ENCODE peak calls at places on chromosomes 5 and 9, in ten cellular contexts. One of them, this sample, is unnamed.

GRCh38 chr9:135809166-135809565 is 98.2 kb downstream of the CAMSAP1 start:
- DNase-seq in NCI-H1694 treated with DMSO at 0.1 percent for 48 hours: no peak
- DNase-seq in RWPE1: no peak
- DNase-seq in brain microvascular endothelial cell: peak; percentile 42
- DNase-seq in fibroblast of lung: peak; percentile 79
- DNase-seq in HEK293T: no peak
- DNase-seq in RPMI7951: no peak
- DNase-seq in NB4: no peak
- DNase-seq in naive thymus-derived CD4-positive, alpha-beta T cell: no peak
- DNase-seq in frontal cortex: no peak
- DNase-seq in this sample: no peak

GRCh38 chr5:13859285-13859684 is 85.2 kb downstream of the DNAH5 start:
- DNase-seq in NCI-H1694 treated with DMSO at 0.1 percent for 48 hours: no peak
- DNase-seq in RWPE1: no peak
- DNase-seq in brain microvascular endothelial cell: no peak
- DNase-seq in fibroblast of lung: no peak
- DNase-seq in HEK293T: no peak
- DNase-seq in RPMI7951: no peak
- DNase-seq in NB4: peak; percentile 14
- DNase-seq in naive thymus-derived CD4-positive, alpha-beta T cell: no peak
- DNase-seq in frontal cortex: no peak
- DNase-seq in this sample: no peak

GRCh38 chr9:93092171-93092991 is 3.6 kb upstream of the CARD19 start:
- DNase-seq in NCI-H1694 treated with DMSO at 0.1 percent for 48 hours: no peak
- DNase-seq in RWPE1: no peak
- DNase-seq in brain microvascular endothelial cell: no peak
- DNase-seq in fibroblast of lung: no peak
- DNase-seq in HEK293T: no peak
- DNase-seq in RPMI7951: no peak
- DNase-seq in NB4: no peak
- DNase-seq in naive thymus-derived CD4-positive, alpha-beta T cell: no peak
- DNase-seq in frontal cortex: no peak
- DNase-seq in this sample: no peak

GRCh38 chr5:137035480-137035878 is 463.6 kb downstream of the SPOCK1 start:
- DNase-seq in NCI-H1694 treated with DMSO at 0.1 percent for 48 hours: no peak
- DNase-seq in RWPE1: no peak
- DNase-seq in brain microvascular endothelial cell: no peak
- DNase-seq in fibroblast of lung: no peak
- DNase-seq in HEK293T: no peak
- DNase-seq in RPMI7951: peak; percentile 31
- DNase-seq in NB4: no peak
- DNase-seq in naive thymus-derived CD4-positive, alpha-beta T cell: no peak
- DNase-seq in frontal cortex: no peak
- DNase-seq in this sample: no peak

GRCh38 chr5:149134778-149135169 is 6.5 kb upstream of the ABLIM3 start:
- DNase-seq in NCI-H1694 treated with DMSO at 0.1 percent for 48 hours: no peak
- DNase-seq in RWPE1: no peak
- DNase-seq in brain microvascular endothelial cell: no peak
- DNase-seq in fibroblast of lung: no peak
- DNase-seq in HEK293T: no peak
- DNase-seq in RPMI7951: peak; percentile 65
- DNase-seq in NB4: no peak
- DNase-seq in naive thymus-derived CD4-positive, alpha-beta T cell: no peak
- DNase-seq in frontal cortex: no peak
- DNase-seq in this sample: no peak

GRCh38 chr5:15421798-15422456 is 78.1 kb upstream of the FBXL7 start:
- DNase-seq in NCI-H1694 treated with DMSO at 0.1 percent for 48 hours: no peak
- DNase-seq in RWPE1: no peak
- DNase-seq in brain microvascular endothelial cell: peak; percentile 35
- DNase-seq in fibroblast of lung: peak; percentile 4
- DNase-seq in HEK293T: no peak
- DNase-seq in RPMI7951: no peak
- DNase-seq in NB4: no peak
- DNase-seq in naive thymus-derived CD4-positive, alpha-beta T cell: no peak
- DNase-seq in frontal cortex: peak; percentile 1
- DNase-seq in this sample: peak; percentile 6

GRCh38 chr9:112176410-112177010 is 1.4 kb upstream of the SUSD1 start:
- DNase-seq in NCI-H1694 treated with DMSO at 0.1 percent for 48 hours: no peak
- DNase-seq in RWPE1: no peak
- DNase-seq in brain microvascular endothelial cell: no peak
- DNase-seq in fibroblast of lung: peak; percentile 25
- DNase-seq in HEK293T: no peak
- DNase-seq in RPMI7951: no peak
- DNase-seq in NB4: no peak
- DNase-seq in naive thymus-derived CD4-positive, alpha-beta T cell: peak; percentile 57
- DNase-seq in frontal cortex: no peak
- DNase-seq in this sample: no peak

GRCh38 chr5:157308826-157309465 is 43.0 kb downstream of the CYFIP2 start:
- DNase-seq in NCI-H1694 treated with DMSO at 0.1 percent for 48 hours: no peak
- DNase-seq in RWPE1: peak; percentile 26
- DNase-seq in brain microvascular endothelial cell: peak; percentile 47
- DNase-seq in fibroblast of lung: no peak
- DNase-seq in HEK293T: no peak
- DNase-seq in RPMI7951: no peak
- DNase-seq in NB4: peak; percentile 36
- DNase-seq in naive thymus-derived CD4-positive, alpha-beta T cell: peak; percentile 60
- DNase-seq in frontal cortex: no peak
- DNase-seq in this sample: no peak

GRCh38 chr5:40605295-40605958 is 74.3 kb upstream of the PTGER4 start:
- DNase-seq in NCI-H1694 treated with DMSO at 0.1 percent for 48 hours: no peak
- DNase-seq in RWPE1: no peak
- DNase-seq in brain microvascular endothelial cell: peak; percentile 11
- DNase-seq in fibroblast of lung: no peak
- DNase-seq in HEK293T: no peak
- DNase-seq in RPMI7951: peak; percentile 34
- DNase-seq in NB4: peak; percentile 68
- DNase-seq in naive thymus-derived CD4-positive, alpha-beta T cell: peak; percentile 46
- DNase-seq in frontal cortex: no peak
- DNase-seq in this sample: no peak

GRCh38 chr5:123482258-123482657 is 29.7 kb upstream of the CSNK1G3 start:
- DNase-seq in NCI-H1694 treated with DMSO at 0.1 percent for 48 hours: no peak
- DNase-seq in RWPE1: no peak
- DNase-seq in brain microvascular endothelial cell: peak; percentile 11
- DNase-seq in fibroblast of lung: no peak
- DNase-seq in HEK293T: no peak
- DNase-seq in RPMI7951: no peak
- DNase-seq in NB4: no peak
- DNase-seq in naive thymus-derived CD4-positive, alpha-beta T cell: no peak
- DNase-seq in frontal cortex: no peak
- DNase-seq in this sample: no peak

GRCh38 chr5:119340597-119341218 is 15.1 kb upstream of the TNFAIP8 start:
- DNase-seq in NCI-H1694 treated with DMSO at 0.1 percent for 48 hours: no peak
- DNase-seq in RWPE1: no peak
- DNase-seq in brain microvascular endothelial cell: no peak
- DNase-seq in fibroblast of lung: no peak
- DNase-seq in HEK293T: no peak
- DNase-seq in RPMI7951: no peak
- DNase-seq in NB4: peak; percentile 96
- DNase-seq in naive thymus-derived CD4-positive, alpha-beta T cell: peak; percentile 69
- DNase-seq in frontal cortex: no peak
- DNase-seq in this sample: no peak

GRCh38 chr5:132190161-132190817 is 37.4 kb downstream of the P4HA2 start:
- DNase-seq in NCI-H1694 treated with DMSO at 0.1 percent for 48 hours: peak; percentile 89
- DNase-seq in RWPE1: peak; percentile 84
- DNase-seq in brain microvascular endothelial cell: peak; percentile 62
- DNase-seq in fibroblast of lung: peak; percentile 81
- DNase-seq in HEK293T: peak; percentile 68
- DNase-seq in RPMI7951: peak; percentile 74
- DNase-seq in NB4: peak; percentile 80
- DNase-seq in naive thymus-derived CD4-positive, alpha-beta T cell: peak; percentile 51
- DNase-seq in frontal cortex: peak; percentile 68
- DNase-seq in this sample: no peak

GRCh38 chr5:125301704-125302103 is 555.3 kb upstream of the ZNF608 start:
- DNase-seq in NCI-H1694 treated with DMSO at 0.1 percent for 48 hours: no peak
- DNase-seq in RWPE1: no peak
- DNase-seq in brain microvascular endothelial cell: no peak
- DNase-seq in fibroblast of lung: no peak
- DNase-seq in HEK293T: no peak
- DNase-seq in RPMI7951: no peak
- DNase-seq in NB4: no peak
- DNase-seq in naive thymus-derived CD4-positive, alpha-beta T cell: no peak
- DNase-seq in frontal cortex: no peak
- DNase-seq in this sample: no peak

GRCh38 chr9:133770076-133770777 is 32.1 kb upstream of the SARDH start:
- DNase-seq in NCI-H1694 treated with DMSO at 0.1 percent for 48 hours: no peak
- DNase-seq in RWPE1: no peak
- DNase-seq in brain microvascular endothelial cell: no peak
- DNase-seq in fibroblast of lung: no peak
- DNase-seq in HEK293T: no peak
- DNase-seq in RPMI7951: no peak
- DNase-seq in NB4: no peak
- DNase-seq in naive thymus-derived CD4-positive, alpha-beta T cell: no peak
- DNase-seq in frontal cortex: no peak
- DNase-seq in this sample: peak; percentile 43

GRCh38 chr5:167623354-167623753 is 668.1 kb upstream of the WWC1 start:
- DNase-seq in NCI-H1694 treated with DMSO at 0.1 percent for 48 hours: no peak
- DNase-seq in RWPE1: no peak
- DNase-seq in brain microvascular endothelial cell: no peak
- DNase-seq in fibroblast of lung: peak; percentile 12
- DNase-seq in HEK293T: no peak
- DNase-seq in RPMI7951: peak; percentile 17
- DNase-seq in NB4: no peak
- DNase-seq in naive thymus-derived CD4-positive, alpha-beta T cell: no peak
- DNase-seq in frontal cortex: no peak
- DNase-seq in this sample: no peak

GRCh38 chr5:143229426-143229895 is 174.0 kb downstream of the NR3C1 start:
- DNase-seq in NCI-H1694 treated with DMSO at 0.1 percent for 48 hours: peak; percentile 52
- DNase-seq in RWPE1: no peak
- DNase-seq in brain microvascular endothelial cell: no peak
- DNase-seq in fibroblast of lung: no peak
- DNase-seq in HEK293T: no peak
- DNase-seq in RPMI7951: no peak
- DNase-seq in NB4: peak; percentile 12
- DNase-seq in naive thymus-derived CD4-positive, alpha-beta T cell: no peak
- DNase-seq in frontal cortex: no peak
- DNase-seq in this sample: no peak

GRCh38 chr9:103407260-103407659 is 412.1 kb downstream of the CYLC2 start:
- DNase-seq in NCI-H1694 treated with DMSO at 0.1 percent for 48 hours: no peak
- DNase-seq in RWPE1: no peak
- DNase-seq in brain microvascular endothelial cell: no peak
- DNase-seq in fibroblast of lung: no peak
- DNase-seq in HEK293T: no peak
- DNase-seq in RPMI7951: no peak
- DNase-seq in NB4: peak; percentile 2
- DNase-seq in naive thymus-derived CD4-positive, alpha-beta T cell: no peak
- DNase-seq in frontal cortex: no peak
- DNase-seq in this sample: no peak

GRCh38 chr5:1430121-1430795 is 15.0 kb downstream of the SLC6A3 start:
- DNase-seq in NCI-H1694 treated with DMSO at 0.1 percent for 48 hours: no peak
- DNase-seq in RWPE1: no peak
- DNase-seq in brain microvascular endothelial cell: no peak
- DNase-seq in fibroblast of lung: no peak
- DNase-seq in HEK293T: no peak
- DNase-seq in RPMI7951: no peak
- DNase-seq in NB4: no peak
- DNase-seq in naive thymus-derived CD4-positive, alpha-beta T cell: no peak
- DNase-seq in frontal cortex: no peak
- DNase-seq in this sample: no peak

GRCh38 chr9:8366161-8366926 is 566.8 kb upstream of the DMAC1 start:
- DNase-seq in NCI-H1694 treated with DMSO at 0.1 percent for 48 hours: no peak
- DNase-seq in RWPE1: no peak
- DNase-seq in brain microvascular endothelial cell: peak; percentile 68
- DNase-seq in fibroblast of lung: peak; percentile 38
- DNase-seq in HEK293T: no peak
- DNase-seq in RPMI7951: peak; percentile 33
- DNase-seq in NB4: peak; percentile 36
- DNase-seq in naive thymus-derived CD4-positive, alpha-beta T cell: no peak
- DNase-seq in frontal cortex: no peak
- DNase-seq in this sample: no peak

GRCh38 chr5:82734291-82734690 is 342.9 kb downstream of the TMEM167A start:
- DNase-seq in NCI-H1694 treated with DMSO at 0.1 percent for 48 hours: no peak
- DNase-seq in RWPE1: no peak
- DNase-seq in brain microvascular endothelial cell: no peak
- DNase-seq in fibroblast of lung: no peak
- DNase-seq in HEK293T: no peak
- DNase-seq in RPMI7951: peak; percentile 15
- DNase-seq in NB4: no peak
- DNase-seq in naive thymus-derived CD4-positive, alpha-beta T cell: no peak
- DNase-seq in frontal cortex: no peak
- DNase-seq in this sample: no peak

GRCh38 chr9:91048739-91049138 is 247.1 kb downstream of the SYK start:
- DNase-seq in NCI-H1694 treated with DMSO at 0.1 percent for 48 hours: no peak
- DNase-seq in RWPE1: no peak
- DNase-seq in brain microvascular endothelial cell: no peak
- DNase-seq in fibroblast of lung: no peak
- DNase-seq in HEK293T: no peak
- DNase-seq in RPMI7951: no peak
- DNase-seq in NB4: no peak
- DNase-seq in naive thymus-derived CD4-positive, alpha-beta T cell: no peak
- DNase-seq in frontal cortex: no peak
- DNase-seq in this sample: no peak

GRCh38 chr9:1978941-1979340 is 36.2 kb upstream of the SMARCA2 start:
- DNase-seq in NCI-H1694 treated with DMSO at 0.1 percent for 48 hours: peak; percentile 91
- DNase-seq in RWPE1: no peak
- DNase-seq in brain microvascular endothelial cell: no peak
- DNase-seq in fibroblast of lung: peak; percentile 85
- DNase-seq in HEK293T: no peak
- DNase-seq in RPMI7951: peak; percentile 66
- DNase-seq in NB4: no peak
- DNase-seq in naive thymus-derived CD4-positive, alpha-beta T cell: no peak
- DNase-seq in frontal cortex: no peak
- DNase-seq in this sample: peak; percentile 46

GRCh38 chr9:108149346-108149745 is 659.8 kb upstream of the KLF4 start:
- DNase-seq in NCI-H1694 treated with DMSO at 0.1 percent for 48 hours: no peak
- DNase-seq in RWPE1: no peak
- DNase-seq in brain microvascular endothelial cell: no peak
- DNase-seq in fibroblast of lung: no peak
- DNase-seq in HEK293T: no peak
- DNase-seq in RPMI7951: no peak
- DNase-seq in NB4: no peak
- DNase-seq in naive thymus-derived CD4-positive, alpha-beta T cell: no peak
- DNase-seq in frontal cortex: no peak
- DNase-seq in this sample: no peak

GRCh38 chr5:98905857-98906688 is 22.7 kb downstream of the CHD1 start:
- DNase-seq in NCI-H1694 treated with DMSO at 0.1 percent for 48 hours: peak; percentile 22
- DNase-seq in RWPE1: peak; percentile 27
- DNase-seq in brain microvascular endothelial cell: no peak
- DNase-seq in fibroblast of lung: peak; percentile 70
- DNase-seq in HEK293T: peak; percentile 7
- DNase-seq in RPMI7951: peak; percentile 31
- DNase-seq in NB4: peak; percentile 53
- DNase-seq in naive thymus-derived CD4-positive, alpha-beta T cell: peak; percentile 69
- DNase-seq in frontal cortex: no peak
- DNase-seq in this sample: no peak

GRCh38 chr5:41286165-41286564 is 72.8 kb upstream of the C6 start:
- DNase-seq in NCI-H1694 treated with DMSO at 0.1 percent for 48 hours: no peak
- DNase-seq in RWPE1: no peak
- DNase-seq in brain microvascular endothelial cell: no peak
- DNase-seq in fibroblast of lung: no peak
- DNase-seq in HEK293T: no peak
- DNase-seq in RPMI7951: no peak
- DNase-seq in NB4: no peak
- DNase-seq in naive thymus-derived CD4-positive, alpha-beta T cell: no peak
- DNase-seq in frontal cortex: no peak
- DNase-seq in this sample: no peak

GRCh38 chr5:6166698-6167394 is 211.5 kb downstream of the MED10 start:
- DNase-seq in NCI-H1694 treated with DMSO at 0.1 percent for 48 hours: no peak
- DNase-seq in RWPE1: no peak
- DNase-seq in brain microvascular endothelial cell: no peak
- DNase-seq in fibroblast of lung: no peak
- DNase-seq in HEK293T: no peak
- DNase-seq in RPMI7951: no peak
- DNase-seq in NB4: no peak
- DNase-seq in naive thymus-derived CD4-positive, alpha-beta T cell: no peak
- DNase-seq in frontal cortex: no peak
- DNase-seq in this sample: no peak

GRCh38 chr9:109474944-109475343 is 23.2 kb downstream of the PTPN3 start:
- DNase-seq in NCI-H1694 treated with DMSO at 0.1 percent for 48 hours: no peak
- DNase-seq in RWPE1: no peak
- DNase-seq in brain microvascular endothelial cell: no peak
- DNase-seq in fibroblast of lung: no peak
- DNase-seq in HEK293T: no peak
- DNase-seq in RPMI7951: no peak
- DNase-seq in NB4: no peak
- DNase-seq in naive thymus-derived CD4-positive, alpha-beta T cell: no peak
- DNase-seq in frontal cortex: no peak
- DNase-seq in this sample: no peak

GRCh38 chr9:2755285-2755684 is 38.0 kb downstream of the KCNV2 start:
- DNase-seq in NCI-H1694 treated with DMSO at 0.1 percent for 48 hours: no peak
- DNase-seq in RWPE1: no peak
- DNase-seq in brain microvascular endothelial cell: no peak
- DNase-seq in fibroblast of lung: no peak
- DNase-seq in HEK293T: no peak
- DNase-seq in RPMI7951: no peak
- DNase-seq in NB4: no peak
- DNase-seq in naive thymus-derived CD4-positive, alpha-beta T cell: no peak
- DNase-seq in frontal cortex: no peak
- DNase-seq in this sample: no peak